ENCODE peak calls at places on chromosome 16, in nine cellular contexts. X is lower lobe of right lung; R is thoracic aorta; O is tibial artery; N is bronchial epithelial cell; A is CD8-positive, alpha-beta T cell; T is kidney; W is PC-3; U is A549. H is an unnamed sample.

GRCh38 chr16:68737730-68738590 is 868 bp downstream of the CDH1 start:
- DNase-seq in X (peak; percentile 81), R (no peak), O (no peak), N (peak; percentile 45), A (no peak), T (peak; percentile 83), W (peak; percentile 52), U (peak; percentile 73), H (peak; percentile 69)

GRCh38 chr16:57314161-57314785 is 29.8 kb upstream of the PLLP start:
- DNase-seq in X (no peak), R (no peak), O (no peak), N (peak; percentile 23), A (no peak), T (no peak), W (peak; percentile 5), U (no peak), H (peak; percentile 31)

GRCh38 chr16:58339452-58339938 is 44.7 kb upstream of the PRSS54 start:
- DNase-seq in X (no peak), R (no peak), O (no peak), N (peak; percentile 22), A (no peak), T (no peak), W (peak; percentile 50), U (peak; percentile 30), H (peak; percentile 61)

GRCh38 chr16:73196670-73197069 is 148.7 kb upstream of the ZFHX3 start:
- DNase-seq in X (peak; percentile 73), R (peak; percentile 45), O (peak; percentile 77), N (peak; percentile 67), A (no peak), T (no peak), W (peak; percentile 68), U (peak; percentile 80), H (no peak)

GRCh38 chr16:58638148-58639036 is 8.8 kb upstream of the CNOT1 start:
- DNase-seq in X (no peak), R (no peak), O (no peak), N (peak; percentile 85), A (no peak), T (peak; percentile 59), W (peak; percentile 74), U (peak; percentile 66), H (peak; percentile 90)

GRCh38 chr16:85193876-85194275 is 81.6 kb upstream of the CIBAR2 start:
- DNase-seq in X (no peak), R (no peak), O (no peak), N (no peak), A (no peak), T (no peak), W (no peak), U (no peak), H (no peak)

GRCh38 chr16:3695610-3696369 is 21.5 kb downstream of the TRAP1 start:
- DNase-seq in X (no peak), R (no peak), O (no peak), N (no peak), A (no peak), T (no peak), W (no peak), U (no peak), H (no peak)

GRCh38 chr16:17105239-17105721 is 365.5 kb downstream of the XYLT1 start:
- DNase-seq in X (no peak), R (no peak), O (no peak), N (no peak), A (no peak), T (no peak), W (no peak), U (no peak), H (peak; percentile 86)

GRCh38 chr16:11102523-11102898 is 153.5 kb downstream of the SOCS1 start:
- DNase-seq in X (no peak), R (no peak), O (no peak), N (no peak), A (no peak), T (no peak), W (no peak), U (no peak), H (no peak)

GRCh38 chr16:11107781-11108465 is 148.1 kb downstream of the SOCS1 start:
- DNase-seq in X (no peak), R (no peak), O (no peak), N (no peak), A (no peak), T (peak; percentile 32), W (no peak), U (no peak), H (no peak)

GRCh38 chr16:11104168-11105037 is 151.6 kb downstream of the SOCS1 start:
- DNase-seq in X (no peak), R (no peak), O (no peak), N (no peak), A (no peak), T (peak; percentile 70), W (no peak), U (no peak), H (no peak)

GRCh38 chr16:11106726-11107125 is 149.3 kb downstream of the SOCS1 start:
- DNase-seq in X (no peak), R (no peak), O (no peak), N (no peak), A (no peak), T (peak; percentile 29), W (no peak), U (no peak), H (no peak)

DNA sequence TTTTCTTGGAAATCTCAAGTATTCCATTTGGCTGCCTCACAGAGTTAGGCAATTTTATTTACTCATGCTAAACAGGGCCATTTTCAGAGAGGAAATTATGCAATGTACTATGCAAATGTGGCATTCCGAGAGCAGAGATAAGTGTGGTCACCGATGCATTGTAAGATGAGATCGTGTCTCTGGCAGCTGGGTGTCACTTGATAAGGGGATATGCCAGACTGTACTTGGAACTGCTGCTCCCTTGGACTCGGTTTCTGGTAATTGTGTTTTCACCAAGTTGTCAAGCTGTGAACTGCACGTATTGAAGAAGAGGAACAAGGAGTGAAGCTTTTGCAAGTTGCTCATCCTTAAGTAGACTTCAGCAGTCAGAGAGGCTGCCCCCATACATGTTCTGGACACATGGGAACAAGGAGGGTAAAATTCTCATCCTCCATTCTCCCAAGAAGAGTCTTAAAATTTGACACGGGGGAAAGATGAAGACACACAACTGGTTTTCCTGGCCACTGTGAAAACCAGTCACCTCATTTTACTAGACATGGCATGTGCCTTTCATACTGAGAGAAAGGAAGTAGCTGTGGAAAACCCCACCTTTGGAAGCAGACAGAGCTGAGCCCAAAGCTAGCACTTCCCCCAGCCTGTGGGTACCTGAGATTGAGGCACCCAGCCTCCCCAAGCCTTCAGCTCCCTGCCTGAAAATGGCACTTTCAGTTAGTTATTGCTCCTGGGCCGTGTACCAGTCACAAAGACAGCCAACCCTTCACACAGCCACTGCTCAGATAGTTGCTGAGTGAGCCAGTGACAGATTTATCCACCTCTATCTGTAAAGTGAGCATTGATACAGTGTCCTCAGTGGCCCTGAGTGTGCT is 150.7 kb downstream of the SOCS1 start:
- DNase-seq in X (no peak), R (no peak), O (peak; percentile 67), N (peak; percentile 83), A (no peak), T (peak; percentile 48), W (peak; percentile 22), U (no peak), H (peak; percentile 92)
- TF ChIP-seq CTCF in X (no peak), R (no peak), O (peak; percentile 4), N (no peak), A (no peak), T (no peak), W (no peak), U (no peak), H (no peak)

GRCh38 chr16:70457446-70457845 is 3.1 kb downstream of the FCSK start:
- DNase-seq in X (no peak), R (no peak), O (no peak), N (no peak), A (no peak), T (no peak), W (no peak), U (no peak), H (no peak)

GRCh38 chr16:70455910-70456309 is 1.5 kb downstream of the FCSK start:
- DNase-seq in X (no peak), R (no peak), O (no peak), N (no peak), A (no peak), T (no peak), W (no peak), U (no peak), H (no peak)

GRCh38 chr16:70453117-70453890 is 1.1 kb upstream of the FCSK start:
- DNase-seq in X (no peak), R (no peak), O (no peak), N (no peak), A (no peak), T (no peak), W (no peak), U (no peak), H (peak; percentile 48)

GRCh38 chr16:70453891-70454220 is 539 bp upstream of the FCSK start:
- DNase-seq in X (no peak), R (no peak), O (no peak), N (no peak), A (no peak), T (no peak), W (peak; percentile 23), U (peak; percentile 67), H (no peak)

GRCh38 chr16:70454221-70455034 is at the start of gene FCSK:
- DNase-seq in X (peak; percentile 81), R (no peak), O (no peak), N (peak; percentile 49), A (peak; percentile 66), T (peak; percentile 89), W (peak; percentile 45), U (peak; percentile 94), H (peak; percentile 98)
- TF ChIP-seq CTCF in X (no peak), R (no peak), O (peak; percentile 17), N (no peak), A (no peak), T (no peak), W (no peak), U (peak; percentile 13), H (no peak)

GRCh38 chr16:24729243-24729966 is at the start of gene TNRC6A:
- DNase-seq in X (peak; percentile 92), R (peak; percentile 51), O (peak; percentile 86), N (peak; percentile 62), A (peak; percentile 71), T (peak; percentile 97), W (peak; percentile 74), U (peak; percentile 90), H (peak; percentile 96)

GRCh38 chr16:24734382-24734781 is 4.9 kb downstream of the TNRC6A start:
- DNase-seq in X (no peak), R (no peak), O (no peak), N (no peak), A (no peak), T (no peak), W (no peak), U (no peak), H (no peak)

GRCh38 chr16:24730914-24731313 is 1.5 kb downstream of the TNRC6A start:
- DNase-seq in X (no peak), R (no peak), O (no peak), N (no peak), A (no peak), T (no peak), W (no peak), U (no peak), H (no peak)

GRCh38 chr16:24729967-24730815 is 740 bp downstream of the TNRC6A start:
- DNase-seq in X (peak; percentile 50), R (no peak), O (no peak), N (peak; percentile 42), A (peak; percentile 42), T (no peak), W (no peak), U (peak; percentile 44), H (peak; percentile 90)

GRCh38 chr16:24731722-24732419 is 2.4 kb downstream of the TNRC6A start:
- DNase-seq in X (no peak), R (no peak), O (no peak), N (no peak), A (no peak), T (peak; percentile 71), W (no peak), U (no peak), H (no peak)
- TF ChIP-seq CTCF in X (no peak), R (no peak), O (no peak), N (no peak), A (no peak), T (no peak), W (no peak), U (no peak), H (no peak)

DNA sequence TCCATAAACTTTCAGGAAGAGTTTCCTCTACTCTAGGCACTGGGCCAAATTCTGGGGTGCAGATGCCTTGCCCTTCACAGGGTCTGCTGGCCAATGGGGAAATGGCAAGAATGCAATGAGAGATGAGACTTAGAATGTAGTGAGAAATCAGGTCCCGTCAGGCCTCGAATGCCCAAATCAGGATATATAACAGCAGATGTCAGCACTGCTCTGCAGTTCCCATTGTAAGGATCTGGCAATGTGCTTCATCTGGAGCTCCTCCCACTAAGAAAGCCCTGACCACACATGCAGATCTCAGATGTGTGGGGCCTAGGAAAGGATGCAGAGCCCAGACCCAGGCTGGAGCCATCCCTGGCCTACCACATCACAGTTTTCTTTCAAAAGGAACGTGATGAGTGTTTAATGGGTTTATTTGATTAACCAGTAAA is 13.9 kb upstream of the LPCAT2 start:
- DNase-seq in X (no peak), R (no peak), O (peak; percentile 63), N (peak; percentile 81), A (no peak), T (no peak), W (peak; percentile 32), U (no peak), H (peak; percentile 87)
- TF ChIP-seq CTCF in X (peak; percentile 28), R (no peak), O (peak; percentile 16), N (peak; percentile 62), A (no peak), T (peak; percentile 58), W (peak; percentile 23), U (no peak), H (peak; percentile 54)

H was measured in osteoblast.